ENCODE peak calls at places on chromosomes 3 and 15, in ten cellular contexts. N, L, G, Q, D, V, F, W, I and T are unnamed samples.

GRCh38 chr3:126197854-126198584 is 17.6 kb upstream of the ALDH1L1 start:
- DNase-seq in N (no peak), L (no peak), G (peak; percentile 63), Q (peak; percentile 89), D (no peak), V (peak; percentile 65), F (peak; percentile 26), W (peak; percentile 56), I (peak; percentile 77), T (no peak)

GRCh38 chr3:69204315-69204957 is 82.0 kb upstream of the LMOD3 start:
- DNase-seq in N (no peak), L (no peak), G (no peak), Q (peak; percentile 28), D (no peak), V (no peak), F (no peak), W (no peak), I (peak; percentile 49), T (no peak)

GRCh38 chr3:49416867-49417266 is 4.6 kb downstream of the TCTA start:
- DNase-seq in N (no peak), L (no peak), G (no peak), Q (no peak), D (no peak), V (no peak), F (no peak), W (no peak), I (no peak), T (no peak)

GRCh38 chr15:36110659-36110993 is 468.8 kb upstream of the CDIN1 start:
- DNase-seq in N (no peak), L (no peak), G (no peak), Q (no peak), D (no peak), V (no peak), F (no peak), W (no peak), I (no peak), T (no peak)

GRCh38 chr3:14335774-14336413 is 66.5 kb upstream of the SLC6A6 start:
- DNase-seq in N (no peak), L (peak; percentile 28), G (no peak), Q (no peak), D (no peak), V (no peak), F (no peak), W (no peak), I (peak; percentile 7), T (no peak)

GRCh38 chr3:168121175-168121853 is 25.6 kb upstream of the GOLIM4 start:
- DNase-seq in N (no peak), L (no peak), G (peak; percentile 44), Q (peak; percentile 50), D (no peak), V (peak; percentile 27), F (no peak), W (peak; percentile 44), I (no peak), T (no peak)

GRCh38 chr3:76998555-76998954 is 41.3 kb upstream of the ROBO2 start:
- DNase-seq in N (no peak), L (no peak), G (no peak), Q (no peak), D (no peak), V (no peak), F (no peak), W (no peak), I (no peak), T (no peak)

GRCh38 chr3:170352936-170353335 is 4.6 kb upstream of the SKIL start:
- DNase-seq in N (no peak), L (no peak), G (no peak), Q (no peak), D (no peak), V (no peak), F (peak; percentile 37), W (no peak), I (no peak), T (no peak)

GRCh38 chr3:129793947-129794318 is 99.6 kb downstream of the TMCC1 start:
- DNase-seq in N (no peak), L (no peak), G (no peak), Q (no peak), D (no peak), V (no peak), F (no peak), W (no peak), I (no peak), T (no peak)

GRCh38 chr15:77507911-77508310 is 87.2 kb downstream of the HMG20A start:
- DNase-seq in N (no peak), L (no peak), G (no peak), Q (peak; percentile 47), D (no peak), V (peak; percentile 57), F (no peak), W (peak; percentile 52), I (no peak), T (no peak)